ENCODE peak calls at places on chromosomes 2 and 18, in nine cellular contexts. J, S, Y, Q, Z, L, O, X and D are unnamed samples. For H3K4me1 and H3K9me3, the result is how much of the 10 kb centered on the place peaks cover.

GRCh38 chr2:42286268-42286946 is 74.6 kb downstream of the COX7A2L start:
- DNase-seq in J (no peak), S (no peak), Y (peak), Q (no peak), Z (no peak), L (no peak), O (no peak), X (no peak), D (no peak)

GRCh38 chr2:8761529-8762164 is 75.8 kb downstream of the KIDINS220 start:
- DNase-seq in J (no peak), S (no peak), Y (peak), Q (no peak), Z (peak), L (no peak), O (no peak), X (no peak), D (no peak)

GRCh38 chr2:205427112-205427511 is 255.2 kb upstream of the NRP2 start:
- DNase-seq in J (no peak), S (no peak), Y (no peak), Q (no peak), Z (no peak), L (no peak), O (no peak), X (no peak), D (no peak)

GRCh38 chr2:235570966-235571692 is 77.3 kb downstream of the AGAP1 start:
- DNase-seq in J (no peak), S (no peak), Y (no peak), Q (no peak), Z (no peak), L (no peak), O (no peak), X (no peak), D (no peak)

GRCh38 chr2:33323957-33324356 is 152.5 kb upstream of the RASGRP3 start:
- DNase-seq in J (no peak), S (no peak), Y (no peak), Q (no peak), Z (no peak), L (no peak), O (no peak), X (no peak), D (no peak)

GRCh38 chr2:85436836-85437487 is 18.4 kb downstream of the SH2D6 start:
- DNase-seq in J (no peak), S (no peak), Y (no peak), Q (no peak), Z (no peak), L (no peak), O (no peak), X (no peak), D (no peak)

GRCh38 chr18:73614812-73615211 is 532.8 kb downstream of the FBXO15 start:
- DNase-seq in J (no peak), S (no peak), Y (no peak), Q (no peak), Z (no peak), L (no peak), O (no peak), X (no peak), D (no peak)

GRCh38 chr2:85769236-85769986 is 15.6 kb downstream of the ATOH8 start:
- DNase-seq in J (no peak), S (no peak), Y (peak), Q (no peak), Z (peak), L (no peak), O (no peak), X (no peak), D (no peak)

GRCh38 chr2:133836220-133836619 is 268.0 kb upstream of the NCKAP5 start:
- DNase-seq in J (no peak), S (no peak), Y (no peak), Q (no peak), Z (no peak), L (no peak), O (no peak), X (no peak), D (no peak)

GRCh38 chr2:8004250-8004681 is 677.6 kb upstream of the ID2 start:
- DNase-seq in J (no peak), S (peak), Y (no peak), Q (peak), Z (peak), L (no peak), O (no peak), X (no peak), D (no peak)

GRCh38 chr2:144671695-144672094 is 151.8 kb upstream of the ZEB2 start:
- DNase-seq in J (no peak), S (no peak), Y (no peak), Q (no peak), Z (no peak), L (no peak), O (no peak), X (no peak), D (no peak)

GRCh38 chr2:111057045-111057444 is 63.7 kb upstream of the BCL2L11 start:
- DNase-seq in J (no peak), S (no peak), Y (no peak), Q (no peak), Z (no peak), L (no peak), O (no peak), X (no peak), D (no peak)

GRCh38 chr18:31302991-31303390 is 15.0 kb upstream of the DSG1 start:
- DNase-seq in J (no peak), S (no peak), Y (peak), Q (no peak), Z (no peak), L (no peak), O (no peak), X (no peak), D (no peak)

GRCh38 chr2:86069091-86069685 is 36.5 kb downstream of the POLR1A start:
- DNase-seq in J (no peak), S (no peak), Y (no peak), Q (no peak), Z (no peak), L (no peak), O (no peak), X (no peak), D (no peak)

GRCh38 chr18:2978626-2979025 is 34.3 kb downstream of the LPIN2 start:
- DNase-seq in J (no peak), S (no peak), Y (no peak), Q (no peak), Z (no peak), L (no peak), O (no peak), X (no peak), D (no peak)

GRCh38 chr2:37325625-37326071 is 1.0 kb upstream of the PRKD3 start:
- DNase-seq in J (no peak), S (no peak), Y (no peak), Q (no peak), Z (no peak), L (no peak), O (no peak), X (no peak), D (no peak)

DNA sequence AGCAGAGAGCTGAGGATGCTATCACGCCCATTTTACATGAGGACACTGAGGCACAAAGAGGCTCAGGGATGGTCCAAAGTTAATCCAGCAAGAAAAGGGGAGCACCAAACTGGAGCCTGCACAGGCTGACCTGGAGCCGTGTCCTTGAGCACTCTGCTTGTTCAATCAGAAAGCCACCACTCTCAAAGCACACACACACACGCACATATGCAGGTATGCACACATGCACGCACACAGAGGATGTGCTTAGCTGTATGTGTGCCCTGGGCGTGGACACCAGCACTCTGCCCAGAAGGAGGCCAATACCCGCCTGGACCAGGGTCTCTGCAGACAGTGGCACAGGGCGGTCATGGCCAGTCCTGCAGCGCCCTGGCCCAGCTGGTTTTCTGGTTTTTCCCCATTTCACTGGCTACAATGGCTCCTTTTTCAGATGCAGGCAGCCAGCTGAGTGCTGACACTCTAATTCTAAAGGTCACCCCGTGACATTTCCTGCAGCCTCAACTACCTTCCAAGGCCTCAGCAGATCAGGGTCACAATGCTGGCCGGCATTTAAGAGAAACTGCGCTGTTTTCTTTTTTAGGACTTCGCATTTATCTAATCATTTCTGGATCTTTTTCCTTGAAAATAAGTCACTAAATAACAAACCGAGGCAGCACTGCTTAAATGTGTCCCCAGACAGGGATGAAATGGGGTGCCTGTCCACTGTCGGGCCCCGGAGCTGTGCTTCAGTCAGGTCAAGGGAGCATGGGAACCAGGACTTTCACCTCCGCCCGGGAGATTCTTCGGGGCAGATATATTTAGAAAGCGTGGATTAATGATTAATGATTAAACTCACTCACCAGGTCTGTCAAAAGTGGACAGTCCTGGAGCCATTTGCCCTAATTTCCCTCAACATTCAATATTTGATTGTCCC is 104.5 kb downstream of the HDAC4 start:
- DNase-seq in J (peak), S (peak), Y (peak), Q (peak), Z (no peak), L (no peak), O (peak), X (peak), D (peak)
- H3K4me1 ChIP-seq in J (half or more), S (half or more), Y (half or more), Q (half or more), Z (half or more), L (half or more), O (under half), X (half or more), D (under half)

GRCh38 chr18:48923746-48924580 is 26.8 kb downstream of the SMAD7 start:
- DNase-seq in J (no peak), S (no peak), Y (no peak), Q (no peak), Z (no peak), L (no peak), O (no peak), X (no peak), D (no peak)
- TF ChIP-seq EP300 in J (no peak), S (no peak), Y (no peak), Q (no peak), Z (no peak), L (no peak), O (no peak), X (no peak), D (no peak)

GRCh38 chr18:57432765-57433400 is 2.3 kb upstream of the ONECUT2 start:
- DNase-seq in J (no peak), S (no peak), Y (no peak), Q (no peak), Z (no peak), L (no peak), O (no peak), X (no peak), D (no peak)

GRCh38 chr18:57432118-57432517 is 3.1 kb upstream of the ONECUT2 start:
- DNase-seq in J (no peak), S (no peak), Y (no peak), Q (no peak), Z (no peak), L (no peak), O (no peak), X (no peak), D (no peak)

GRCh38 chr18:57434177-57434535 is 1.0 kb upstream of the ONECUT2 start:
- DNase-seq in J (no peak), S (no peak), Y (no peak), Q (no peak), Z (no peak), L (no peak), O (no peak), X (no peak), D (no peak)

GRCh38 chr18:57434536-57435494 is at the start of gene ONECUT2:
- DNase-seq in J (peak), S (peak), Y (peak), Q (peak), Z (peak), L (peak), O (peak), X (peak), D (peak)

GRCh38 chr18:57433492-57434176 is 1.5 kb upstream of the ONECUT2 start:
- DNase-seq in J (no peak), S (no peak), Y (no peak), Q (no peak), Z (no peak), L (no peak), O (no peak), X (no peak), D (no peak)
- H3K9me3 ChIP-seq in J (under half), S (under half), Y (under half), Q (under half), Z (under half), L (under half), O (under half), X (under half), D (under half)

GRCh38 chr2:96816836-96817702 is 1.0 kb downstream of the CNNM3 start:
- DNase-seq in J (no peak), S (no peak), Y (peak), Q (no peak), Z (peak), L (no peak), O (peak), X (no peak), D (no peak)

GRCh38 chr2:96817882-96818281 is 1.8 kb downstream of the CNNM3 start:
- DNase-seq in J (no peak), S (no peak), Y (no peak), Q (no peak), Z (no peak), L (no peak), O (no peak), X (no peak), D (no peak)

GRCh38 chr2:96821113-96821512 is 5.0 kb downstream of the CNNM3 start:
- DNase-seq in J (no peak), S (no peak), Y (no peak), Q (no peak), Z (no peak), L (no peak), O (no peak), X (no peak), D (no peak)

GRCh38 chr2:96819876-96820511 is 3.9 kb downstream of the CNNM3 start:
- DNase-seq in J (no peak), S (no peak), Y (no peak), Q (no peak), Z (no peak), L (no peak), O (no peak), X (no peak), D (no peak)

GRCh38 chr2:96819101-96819875 is 3.2 kb downstream of the CNNM3 start:
- DNase-seq in J (no peak), S (peak), Y (peak), Q (no peak), Z (peak), L (no peak), O (no peak), X (peak), D (no peak)
- H3K4me1 ChIP-seq in J (half or more), S (half or more), Y (half or more), Q (half or more), Z (half or more), L (under half), O (under half), X (half or more), D (under half)

DNA sequence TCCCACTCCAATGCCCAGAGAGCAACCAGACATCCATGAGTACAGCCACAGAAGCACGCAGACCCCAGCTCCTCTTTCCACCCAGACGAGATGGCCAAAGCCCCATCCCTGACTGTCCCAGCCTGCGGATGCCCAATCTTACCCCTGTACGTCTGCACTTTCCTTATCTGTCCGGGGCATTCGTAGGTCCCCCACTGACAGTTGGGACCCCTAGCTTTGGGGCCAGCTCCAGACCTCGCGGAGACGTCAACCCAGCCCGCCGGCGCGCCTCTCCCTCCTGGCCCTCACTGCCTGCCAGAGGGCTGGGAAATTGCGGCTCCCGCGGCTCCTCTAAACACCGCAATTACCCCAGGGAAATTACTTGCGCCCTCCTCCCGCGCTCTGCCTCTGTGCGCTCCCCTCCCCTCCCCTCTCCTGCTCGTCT is 2.3 kb downstream of the ECEL1 start:
- DNase-seq in J (no peak), S (no peak), Y (no peak), Q (peak), Z (no peak), L (no peak), O (peak), X (no peak), D (peak)
- TF ChIP-seq EP300 in J (no peak), S (no peak), Y (no peak), Q (no peak), Z (no peak), L (no peak), O (no peak), X (no peak), D (no peak)